ENCODE peak calls at places on chromosomes 2 and 18, in four cellular contexts. F is spleen, T is neural progenitor cell, H is AG04450. Q is an unnamed sample.

GRCh38 chr2:191748050-191748449 is 70.1 kb downstream of the NABP1 start:
- DNase-seq in F (no peak), T (no peak), H (no peak), Q (no peak)

GRCh38 chr2:172445851-172446250 is 18.5 kb downstream of the ITGA6 start:
- DNase-seq in F (no peak), T (no peak), H (no peak), Q (no peak)

GRCh38 chr2:237731663-237732062 is 66.9 kb upstream of the RBM44 start:
- DNase-seq in F (no peak), T (no peak), H (no peak), Q (no peak)

GRCh38 chr2:190180313-190181065 is 118.0 kb upstream of the MSTN start:
- DNase-seq in F (peak; percentile 85), T (peak; percentile 84), H (no peak), Q (no peak)

GRCh38 chr18:51726614-51727013 is 529.1 kb upstream of the MEX3C start:
- DNase-seq in F (no peak), T (no peak), H (no peak), Q (no peak)

GRCh38 chr2:62014102-62014501 is 108.6 kb downstream of the COMMD1 start:
- DNase-seq in F (no peak), T (peak; percentile 34), H (peak; percentile 29), Q (peak; percentile 75)

GRCh38 chr2:202377308-202377736 is 1.2 kb downstream of the BMPR2 start:
- DNase-seq in F (peak; percentile 86), T (peak; percentile 76), H (no peak), Q (peak; percentile 75)

GRCh38 chr2:240797914-240798313 is 22.1 kb downstream of the KIF1A start:
- DNase-seq in F (peak; percentile 51), T (no peak), H (no peak), Q (peak; percentile 15)

GRCh38 chr2:67649331-67650071 is 252.4 kb downstream of the ETAA1 start:
- DNase-seq in F (no peak), T (no peak), H (no peak), Q (no peak)

GRCh38 chr18:13289501-13290205 is 71.1 kb downstream of the LDLRAD4 start:
- DNase-seq in F (no peak), T (no peak), H (no peak), Q (no peak)

DNA sequence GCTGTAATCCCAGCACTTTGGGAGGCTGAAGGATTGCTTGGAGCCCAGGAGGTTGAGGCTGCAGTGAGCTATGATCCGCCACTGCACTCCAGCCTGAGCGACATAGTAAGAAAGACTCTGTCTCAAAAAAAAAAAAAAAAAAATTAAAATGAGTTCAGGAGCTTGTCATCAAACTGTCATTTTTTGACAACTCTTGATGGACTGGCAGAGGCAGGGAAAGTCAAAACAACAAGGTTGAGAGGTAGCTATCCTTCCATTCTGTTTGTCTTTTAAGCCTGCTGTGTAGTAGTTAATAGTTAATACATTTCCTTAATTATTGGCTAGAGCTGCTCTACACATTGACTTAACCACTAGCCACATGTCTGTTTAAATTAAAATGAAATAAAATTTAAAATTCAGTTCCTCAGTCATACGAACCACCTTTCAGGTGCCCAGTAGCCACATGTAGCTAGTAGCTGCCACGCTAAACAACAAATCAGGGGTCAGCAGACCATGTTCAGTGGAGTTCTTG is 22.7 kb downstream of the DPYSL5 start:
- DNase-seq in F (no peak), T (no peak), H (no peak), Q (no peak)
- H3K27me3 ChIP-seq in F (no peaks in the 10 kb centered on the region), T (no peaks in the 10 kb centered on the region), H (peaks cover 13% of the 10 kb centered on the region), Q (no peaks in the 10 kb centered on the region)

GRCh38 chr2:138780451-138780880 is 276 bp upstream of the NXPH2 start:
- DNase-seq in F (no peak), T (peak; percentile 50), H (no peak), Q (no peak)

GRCh38 chr2:138779451-138780440 is at the start of gene NXPH2:
- DNase-seq in F (no peak), T (peak; percentile 79), H (no peak), Q (no peak)

GRCh38 chr2:138775725-138776124 is 4.5 kb downstream of the NXPH2 start:
- DNase-seq in F (no peak), T (no peak), H (no peak), Q (no peak)

GRCh38 chr2:138780908-138781307 is 718 bp upstream of the NXPH2 start:
- DNase-seq in F (no peak), T (no peak), H (no peak), Q (no peak)

DNA sequence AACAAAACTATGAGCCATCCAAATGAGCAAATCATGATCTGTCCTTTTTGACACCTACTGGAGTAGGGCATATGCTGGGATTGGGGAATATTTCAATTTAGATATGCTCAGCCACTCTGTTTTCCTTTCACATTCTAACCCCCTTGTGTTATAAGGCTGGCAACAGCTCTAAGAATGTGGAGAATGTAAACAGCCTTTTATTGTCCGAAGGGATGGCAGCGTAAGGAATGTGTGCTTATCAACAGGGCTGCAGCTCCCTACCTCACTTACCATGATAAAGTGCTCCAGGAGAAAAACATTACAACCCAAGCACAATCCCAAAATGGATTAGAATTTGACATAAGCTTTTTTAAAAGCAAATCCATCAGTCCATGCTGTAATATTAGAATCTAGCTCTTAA is 2.2 kb downstream of the NXPH2 start:
- DNase-seq in F (no peak), T (peak; percentile 87), H (no peak), Q (no peak)
- H3K27me3 ChIP-seq in F (no peaks in the 10 kb centered on the region), T (peaks cover 50% of the 10 kb centered on the region), H (peaks cover 27% of the 10 kb centered on the region), Q (peaks cover 3% of the 10 kb centered on the region)

DNA sequence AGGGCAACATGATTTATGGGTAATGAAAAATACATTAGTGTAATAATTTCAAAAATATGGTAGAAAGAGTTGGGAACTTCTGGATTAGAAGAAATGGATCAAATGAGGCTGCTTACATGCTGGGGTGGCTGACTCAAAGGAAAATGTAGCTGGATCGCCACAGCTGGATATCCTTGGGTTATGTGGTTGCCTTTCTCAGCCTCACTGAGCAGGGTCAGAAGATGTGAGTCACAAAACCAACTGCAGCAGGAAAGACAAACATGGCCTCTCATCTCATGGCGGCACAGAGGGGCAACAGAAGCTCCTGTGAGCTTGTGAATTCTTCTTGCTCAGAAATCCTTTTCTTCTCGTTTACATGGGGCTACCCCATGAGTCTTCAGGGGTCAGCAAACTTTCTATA is 317.1 kb upstream of the SPRED2 start:
- DNase-seq in F (no peak), T (no peak), H (no peak), Q (no peak)
- H3K27me3 ChIP-seq in F (no peaks in the 10 kb centered on the region), T (no peaks in the 10 kb centered on the region), H (no peaks in the 10 kb centered on the region), Q (no peaks in the 10 kb centered on the region)

DNA sequence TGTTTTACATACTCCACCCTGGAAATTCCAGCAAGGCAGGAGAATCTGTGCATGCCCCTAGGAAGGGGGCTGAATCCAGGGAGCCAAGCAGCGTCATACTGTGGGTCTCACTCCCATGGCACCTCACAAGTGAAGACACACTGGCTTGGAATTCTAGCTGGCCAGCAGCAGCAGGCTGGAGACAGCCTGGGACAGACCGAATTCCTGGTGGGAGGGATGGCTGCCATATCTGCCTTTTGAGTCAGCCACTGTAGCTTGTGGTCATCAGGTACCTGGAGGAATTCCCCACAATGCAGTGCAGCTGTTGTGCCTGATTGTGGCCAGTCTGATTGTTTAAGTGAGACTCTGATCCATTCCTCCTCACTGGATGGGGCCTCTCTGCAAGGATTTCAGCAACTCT is 1817.3 kb downstream of the SUCLG1 start:
- DNase-seq in F (no peak), T (no peak), H (no peak), Q (no peak)
- H3K27me3 ChIP-seq in F (no peaks in the 10 kb centered on the region), T (no peaks in the 10 kb centered on the region), H (no peaks in the 10 kb centered on the region), Q (no peaks in the 10 kb centered on the region)

GRCh38 chr2:230217424-230217823 is 2.4 kb downstream of the SP110 start:
- DNase-seq in F (no peak), T (no peak), H (no peak), Q (no peak)
- H3K27me3 ChIP-seq in F (no peaks in the 10 kb centered on the region), T (no peaks in the 10 kb centered on the region), H (no peaks in the 10 kb centered on the region), Q (no peaks in the 10 kb centered on the region)

DNA sequence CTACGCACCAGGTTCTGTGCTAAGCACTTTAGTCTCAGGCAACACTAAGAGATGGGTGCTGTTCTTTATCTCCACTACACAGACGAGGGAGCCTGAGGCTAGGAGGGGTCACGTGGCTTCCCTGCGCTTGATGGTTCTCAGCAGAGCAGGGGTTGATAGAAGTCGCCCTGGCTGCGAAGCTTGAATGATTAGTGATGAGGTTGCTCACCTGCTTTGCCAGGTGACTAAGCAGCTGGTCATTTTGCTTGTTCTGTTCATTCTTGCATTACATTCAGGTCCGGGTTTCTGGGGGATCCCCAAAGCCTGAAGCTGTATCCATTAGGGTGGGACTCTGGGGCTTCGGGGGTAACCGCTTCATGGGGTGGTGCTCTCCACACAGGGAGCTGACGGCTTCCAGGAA is 11.8 kb downstream of the NTSR2 start:
- DNase-seq in F (peak; percentile 32), T (no peak), H (no peak), Q (no peak)
- H3K27me3 ChIP-seq in F (no peaks in the 10 kb centered on the region), T (no peaks in the 10 kb centered on the region), H (peaks cover 41% of the 10 kb centered on the region), Q (peaks cover 19% of the 10 kb centered on the region)

DNA sequence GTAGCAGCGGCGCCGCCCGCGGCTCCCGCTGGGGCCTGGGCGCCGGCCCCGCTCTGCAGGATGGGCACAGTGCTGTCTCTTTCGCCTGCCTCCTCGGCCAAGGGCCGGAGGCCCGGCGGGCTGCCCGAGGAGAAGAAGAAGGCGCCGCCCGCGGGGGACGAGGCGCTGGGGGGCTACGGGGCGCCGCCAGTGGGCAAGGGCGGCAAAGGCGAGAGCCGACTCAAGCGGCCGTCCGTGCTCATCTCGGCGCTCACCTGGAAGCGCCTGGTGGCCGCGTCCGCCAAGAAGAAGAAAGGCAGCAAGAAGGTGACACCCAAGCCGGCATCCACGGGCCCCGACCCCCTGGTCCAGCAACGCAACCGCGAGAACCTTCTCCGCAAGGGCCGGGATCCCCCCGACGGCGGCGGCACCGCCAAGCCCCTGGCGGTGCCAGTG is 312 bp downstream of the CDK5R2 start:
- DNase-seq in F (no peak), T (no peak), H (no peak), Q (no peak)
- H3K27me3 ChIP-seq in F (no peaks in the 10 kb centered on the region), T (peaks cover 83% of the 10 kb centered on the region), H (peaks cover 52% of the 10 kb centered on the region), Q (peaks cover 89% of the 10 kb centered on the region)

DNA sequence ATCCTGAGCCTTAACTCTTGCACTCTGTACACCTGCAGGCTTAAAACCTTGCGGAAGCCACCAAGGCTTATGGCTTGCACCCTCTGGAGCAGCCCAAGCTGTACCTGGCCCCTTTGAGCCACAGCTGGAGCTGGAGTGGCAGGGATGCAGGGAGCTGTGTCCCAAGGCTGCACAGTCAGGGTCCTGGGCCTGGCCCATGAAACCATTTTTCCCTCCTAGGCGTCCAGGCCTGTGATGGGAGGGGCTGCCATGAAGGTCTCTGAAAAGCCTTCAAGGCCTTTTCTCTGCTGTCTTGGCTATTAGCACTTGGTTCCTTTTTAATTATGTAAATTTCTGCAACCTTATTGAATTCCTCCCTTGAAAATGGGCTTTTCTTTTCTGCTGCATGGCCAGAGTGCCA is 56.4 kb downstream of the FAM124B start:
- DNase-seq in F (no peak), T (no peak), H (no peak), Q (no peak)
- H3K27me3 ChIP-seq in F (no peaks in the 10 kb centered on the region), T (no peaks in the 10 kb centered on the region), H (no peaks in the 10 kb centered on the region), Q (no peaks in the 10 kb centered on the region)

GRCh38 chr2:176967911-176968451 is 244.6 kb upstream of the HNRNPA3 start:
- DNase-seq in F (no peak), T (no peak), H (no peak), Q (no peak)
- H3K27me3 ChIP-seq in F (no peaks in the 10 kb centered on the region), T (no peaks in the 10 kb centered on the region), H (no peaks in the 10 kb centered on the region), Q (no peaks in the 10 kb centered on the region)